ENCODE peak calls at places on chromosome 22, in seven cellular contexts. Z is cardiac fibroblast, D is HuH-7.5, T is breast epithelium, Y is adipocyte, Q is heart left ventricle, N is T-cell. A is an unnamed sample.

GRCh38 chr22:43272869-43273318 is 70.3 kb downstream of the SCUBE1 start:
- DNase-seq in Q (no peak), N (no peak), T (no peak), Y (no peak), Z (no peak), D (no peak), A (no peak)

GRCh38 chr22:47213571-47214230 is 451.3 kb downstream of the TBC1D22A start:
- DNase-seq in Y (peak; percentile 12), T (no peak), N (peak; percentile 28), Q (no peak), Z (peak; percentile 8), D (peak; percentile 56), A (peak; percentile 36)

GRCh38 chr22:36294801-36295200 is 41.9 kb downstream of the APOL1 start:
- DNase-seq in D (no peak), Q (no peak), N (no peak), Y (no peak), T (no peak), Z (no peak), A (no peak)

GRCh38 chr22:19753090-19753842 is 7.3 kb upstream of the TBX1 start:
- DNase-seq in D (no peak), Y (no peak), Z (no peak), Q (no peak), T (no peak), N (no peak), A (no peak)

GRCh38 chr22:19875061-19875530 is 20.4 kb upstream of the GNB1L start:
- DNase-seq in Y (no peak), N (no peak), Q (peak; percentile 52), Z (no peak), T (peak; percentile 45), D (no peak), A (no peak)

GRCh38 chr22:48699531-48699930 is 1128.1 kb downstream of the BRD1 start:
- DNase-seq in T (no peak), Z (no peak), N (no peak), Y (no peak), Q (no peak), D (no peak), A (no peak)

GRCh38 chr22:31857247-31857646 is 87.1 kb upstream of the YWHAH start:
- DNase-seq in Y (no peak), T (no peak), Q (no peak), Z (no peak), N (no peak), D (no peak), A (no peak)

GRCh38 chr22:27370281-27370680 is 431.3 kb downstream of the MN1 start:
- DNase-seq in Y (no peak), Z (no peak), T (no peak), N (no peak), Q (no peak), D (no peak), A (no peak)

GRCh38 chr22:46551996-46552395 is 14.6 kb upstream of the CELSR1 start:
- DNase-seq in T (no peak), Z (no peak), Y (no peak), D (no peak), Q (no peak), N (no peak), A (no peak)

GRCh38 chr22:29481265-29482000 is 1.4 kb downstream of the NEFH start:
- DNase-seq in D (peak; percentile 45), Y (peak; percentile 15), Q (no peak), Z (no peak), T (no peak), N (no peak), A (no peak)

GRCh38 chr22:38272373-38273134 is at the start of gene TMEM184B:
- DNase-seq in N (peak; percentile 70), Y (peak; percentile 90), Z (peak; percentile 78), T (peak; percentile 67), D (peak; percentile 76), Q (peak; percentile 92), A (peak; percentile 90)

GRCh38 chr22:33896801-33897620 is 23.3 kb downstream of the LARGE1 start:
- DNase-seq in N (no peak), T (no peak), Z (no peak), D (no peak), Y (no peak), Q (no peak), A (no peak)

GRCh38 chr22:47556473-47556872 is 794.0 kb downstream of the TBC1D22A start:
- DNase-seq in Z (no peak), D (no peak), T (no peak), N (no peak), Y (no peak), Q (no peak), A (no peak)

GRCh38 chr22:29630180-29630498 is 26.7 kb downstream of the NF2 start:
- DNase-seq in Y (no peak), N (no peak), T (no peak), Z (no peak), Q (no peak), D (no peak), A (no peak)

GRCh38 chr22:20550851-20551744 is 43.7 kb downstream of the MED15 start:
- DNase-seq in D (no peak), Z (peak; percentile 84), Q (peak; percentile 69), N (peak; percentile 44), T (no peak), Y (peak; percentile 63), A (peak; percentile 57)

GRCh38 chr22:44583076-44583760 is 85.2 kb upstream of the RTL6 start:
- DNase-seq in N (no peak), Z (peak; percentile 40), D (no peak), Y (no peak), T (peak; percentile 46), Q (peak; percentile 20), A (no peak)

GRCh38 chr22:46159777-46160176 is 9.5 kb downstream of the PPARA start:
- DNase-seq in Y (no peak), D (no peak), Q (no peak), T (no peak), N (no peak), Z (no peak), A (no peak)

GRCh38 chr22:50047346-50047745 is 10.8 kb downstream of the TTLL8 start:
- DNase-seq in D (no peak), N (no peak), Q (no peak), Y (no peak), T (no peak), Z (no peak), A (no peak)

GRCh38 chr22:28297504-28297903 is 378.4 kb upstream of the PITPNB start:
- DNase-seq in D (no peak), T (no peak), Y (no peak), Z (peak; percentile 8), N (no peak), Q (no peak), A (no peak)

GRCh38 chr22:30289980-30290313 is 642 bp upstream of the CASTOR1 start:
- DNase-seq in D (no peak), Z (no peak), Y (no peak), T (no peak), Q (peak; percentile 18), N (no peak), A (no peak)

GRCh38 chr22:48691431-48691851 is 1136.2 kb downstream of the BRD1 start:
- DNase-seq in N (no peak), Z (no peak), D (no peak), Q (peak; percentile 42), T (no peak), Y (no peak), A (no peak)

GRCh38 chr22:27397948-27398330 is 403.6 kb downstream of the MN1 start:
- DNase-seq in T (no peak), Y (no peak), Z (peak; percentile 88), N (no peak), Q (peak; percentile 73), D (no peak), A (no peak)

GRCh38 chr22:28978158-28978557 is 83.5 kb downstream of the C22orf31 start:
- DNase-seq in T (no peak), Z (peak; percentile 29), D (no peak), N (no peak), Q (no peak), Y (peak; percentile 31), A (no peak)

GRCh38 chr22:41123151-41123550 is 30.8 kb downstream of the EP300 start:
- DNase-seq in D (no peak), T (no peak), Y (no peak), N (no peak), Q (no peak), Z (peak; percentile 36), A (no peak)

GRCh38 chr22:19622061-19622441 is 92.3 kb upstream of the SEPTIN5 start:
- DNase-seq in N (no peak), Q (no peak), Z (no peak), Y (no peak), D (no peak), T (no peak), A (no peak)

GRCh38 chr22:30041881-30042280 is 38.4 kb upstream of the HORMAD2 start:
- DNase-seq in Y (no peak), Q (no peak), T (no peak), Z (no peak), D (no peak), N (no peak), A (no peak)

GRCh38 chr22:39207141-39208012 is 37.4 kb downstream of the PDGFB start:
- DNase-seq in T (no peak), N (no peak), D (no peak), Y (no peak), Q (no peak), Z (peak; percentile 34), A (peak; percentile 21)

GRCh38 chr22:48746789-48747425 is 1080.8 kb downstream of the BRD1 start:
- DNase-seq in N (no peak), T (peak; percentile 40), Y (no peak), D (no peak), Z (no peak), Q (no peak), A (no peak)

GRCh38 chr22:24592144-24592845 is 578 bp downstream of the LRRC75B start:
- DNase-seq in Y (no peak), Z (no peak), N (no peak), T (no peak), Q (no peak), D (peak; percentile 32), A (no peak)

GRCh38 chr22:19732403-19733113 is 9.2 kb downstream of the GP1BB start:
- DNase-seq in Q (no peak), D (no peak), T (no peak), N (no peak), Y (no peak), Z (no peak), A (no peak)

GRCh38 chr22:26333088-26333800 is 95.8 kb upstream of the ASPHD2 start:
- DNase-seq in D (no peak), N (no peak), Q (no peak), Y (no peak), Z (no peak), T (no peak), A (no peak)